ENCODE peak calls at places on chromosome 20, in ten cellular contexts. Z, T, J, X, H, G, W, B, D and Q are unnamed samples.

GRCh38 chr20:54662064-54662463 is 186.7 kb downstream of the DOK5 start:
- DNase-seq in Z (no peak), T (no peak), J (no peak), X (no peak), H (no peak), G (no peak), W (no peak), B (no peak), D (no peak), Q (no peak)

GRCh38 chr20:54642733-54643667 is 167.6 kb downstream of the DOK5 start:
- DNase-seq in Z (no peak), T (no peak), J (no peak), X (no peak), H (no peak), G (no peak), W (no peak), B (no peak), D (no peak), Q (no peak)

GRCh38 chr20:33209789-33210188 is 7.4 kb upstream of the BPIFA3 start:
- DNase-seq in Z (peak; percentile 30), T (no peak), J (no peak), X (peak; percentile 72), H (no peak), G (peak; percentile 85), W (peak; percentile 36), B (peak; percentile 41), D (peak; percentile 54), Q (peak; percentile 10)

GRCh38 chr20:56202493-56203077 is 45.9 kb upstream of the MC3R start:
- DNase-seq in Z (peak; percentile 20), T (no peak), J (no peak), X (no peak), H (no peak), G (no peak), W (peak; percentile 18), B (no peak), D (no peak), Q (no peak)

GRCh38 chr20:5827098-5827853 is 77.1 kb downstream of the SHLD1 start:
- DNase-seq in Z (no peak), T (no peak), J (no peak), X (no peak), H (no peak), G (no peak), W (no peak), B (no peak), D (no peak), Q (no peak)

GRCh38 chr20:5864873-5865582 is 85.3 kb downstream of the TRMT6 start:
- DNase-seq in Z (peak; percentile 65), T (no peak), J (no peak), X (no peak), H (no peak), G (peak; percentile 54), W (no peak), B (no peak), D (peak; percentile 55), Q (peak; percentile 12)

GRCh38 chr20:39105551-39105950 is 143.4 kb downstream of the DHX35 start:
- DNase-seq in Z (no peak), T (no peak), J (no peak), X (no peak), H (no peak), G (no peak), W (no peak), B (no peak), D (no peak), Q (no peak)

GRCh38 chr20:9220874-9221547 is 152.1 kb downstream of the PLCB4 start:
- DNase-seq in Z (peak; percentile 50), T (no peak), J (no peak), X (no peak), H (no peak), G (no peak), W (peak; percentile 83), B (no peak), D (no peak), Q (no peak)

GRCh38 chr20:370977-371754 is 9.4 kb upstream of the TRIB3 start:
- DNase-seq in Z (no peak), T (no peak), J (no peak), X (no peak), H (no peak), G (no peak), W (no peak), B (no peak), D (peak; percentile 37), Q (no peak)

GRCh38 chr20:9978395-9979004 is 56.3 kb upstream of the ANKEF1 start:
- DNase-seq in Z (peak; percentile 88), T (peak; percentile 71), J (peak; percentile 63), X (peak; percentile 80), H (peak; percentile 94), G (peak; percentile 91), W (peak; percentile 68), B (peak; percentile 83), D (peak; percentile 57), Q (peak; percentile 57)

GRCh38 chr20:64143018-64143801 is 21.0 kb upstream of the MYT1 start:
- DNase-seq in Z (no peak), T (no peak), J (no peak), X (no peak), H (no peak), G (no peak), W (no peak), B (no peak), D (no peak), Q (no peak)

GRCh38 chr20:20137851-20138250 is 85.5 kb downstream of the CFAP61 start:
- DNase-seq in Z (no peak), T (no peak), J (no peak), X (no peak), H (no peak), G (no peak), W (no peak), B (no peak), D (no peak), Q (no peak)

GRCh38 chr20:63699466-63700198 is 3.2 kb downstream of the TNFRSF6B start:
- DNase-seq in Z (no peak), T (no peak), J (no peak), X (no peak), H (no peak), G (no peak), W (no peak), B (no peak), D (peak; percentile 43), Q (no peak)

GRCh38 chr20:49742948-49743347 is 29.3 kb upstream of the B4GALT5 start:
- DNase-seq in Z (peak; percentile 22), T (no peak), J (no peak), X (no peak), H (no peak), G (no peak), W (no peak), B (no peak), D (no peak), Q (no peak)

GRCh38 chr20:23049933-23050838 is 714 bp upstream of the THBD start:
- DNase-seq in Z (peak; percentile 80), T (no peak), J (no peak), X (no peak), H (peak; percentile 78), G (no peak), W (no peak), B (no peak), D (no peak), Q (no peak)

GRCh38 chr20:60046011-60046413 is 87.8 kb downstream of the CDH26 start:
- DNase-seq in Z (no peak), T (no peak), J (no peak), X (no peak), H (no peak), G (peak; percentile 66), W (no peak), B (no peak), D (no peak), Q (no peak)

GRCh38 chr20:37976862-37977261 is 56.4 kb downstream of the TTI1 start:
- DNase-seq in Z (no peak), T (no peak), J (no peak), X (no peak), H (no peak), G (no peak), W (no peak), B (no peak), D (no peak), Q (no peak)

GRCh38 chr20:48897298-48898044 is 24.0 kb upstream of the ARFGEF2 start:
- DNase-seq in Z (peak; percentile 90), T (no peak), J (no peak), X (peak; percentile 93), H (no peak), G (peak; percentile 89), W (peak; percentile 91), B (peak; percentile 39), D (no peak), Q (no peak)

GRCh38 chr20:59518881-59519706 is 85.2 kb upstream of the PHACTR3 start:
- DNase-seq in Z (peak; percentile 49), T (peak; percentile 22), J (peak; percentile 17), X (peak; percentile 64), H (peak; percentile 53), G (peak; percentile 52), W (peak; percentile 38), B (no peak), D (no peak), Q (peak; percentile 10)

GRCh38 chr20:37155987-37156386 is 23.1 kb upstream of the RPN2 start:
- DNase-seq in Z (no peak), T (no peak), J (no peak), X (no peak), H (no peak), G (no peak), W (no peak), B (no peak), D (no peak), Q (no peak)

GRCh38 chr20:38673731-38674177 is 50.5 kb upstream of the SLC32A1 start:
- DNase-seq in Z (no peak), T (no peak), J (no peak), X (no peak), H (no peak), G (no peak), W (no peak), B (no peak), D (no peak), Q (no peak)

GRCh38 chr20:41697861-41698559 is 79.8 kb upstream of the CHD6 start:
- DNase-seq in Z (peak; percentile 20), T (no peak), J (peak; percentile 76), X (peak; percentile 45), H (peak; percentile 81), G (peak; percentile 44), W (no peak), B (peak; percentile 5), D (no peak), Q (peak; percentile 21)